ENCODE peak calls at places on chromosomes 11 and 22, in seven cellular contexts. V is heart right ventricle, Q is upper lobe of right lung, G is sigmoid colon, P is dorsolateral prefrontal cortex, C is keratinocyte, O is tibial nerve. X is an unnamed sample.

GRCh38 chr22:43883012-43883661 is 8.7 kb downstream of the PNPLA5 start:
- DNase-seq in V (no peak), Q (peak), G (peak), P (no peak), C (peak), O (peak), X (no peak)

GRCh38 chr11:64918056-64918455 is 1.0 kb upstream of the ATG2A start:
- DNase-seq in V (no peak), Q (no peak), G (peak), P (no peak), C (no peak), O (no peak), X (no peak)

GRCh38 chr11:65395961-65396530 is 9.6 kb downstream of the FRMD8 start:
- DNase-seq in V (no peak), Q (peak), G (no peak), P (no peak), C (no peak), O (no peak), X (no peak)

GRCh38 chr11:4680341-4680740 is 17.3 kb downstream of the OR51E2 start:
- DNase-seq in V (no peak), Q (no peak), G (no peak), P (no peak), C (no peak), O (no peak), X (no peak)

GRCh38 chr11:35146074-35146521 is 7.1 kb downstream of the CD44 start:
- DNase-seq in V (no peak), Q (no peak), G (no peak), P (no peak), C (no peak), O (no peak), X (peak)

GRCh38 chr22:20080776-20081654 is 974 bp downstream of the DGCR8 start:
- DNase-seq in V (no peak), Q (no peak), G (no peak), P (no peak), C (no peak), O (no peak), X (no peak)

GRCh38 chr22:24146791-24147353 is 34.4 kb upstream of the SUSD2 start:
- DNase-seq in V (no peak), Q (no peak), G (peak), P (no peak), C (no peak), O (peak), X (no peak)

GRCh38 chr11:108601150-108601549 is 7.6 kb upstream of the EXPH5 start:
- DNase-seq in V (no peak), Q (no peak), G (no peak), P (no peak), C (peak), O (no peak), X (no peak)

GRCh38 chr11:259374-259773 is 18.8 kb upstream of the NLRP6 start:
- DNase-seq in V (no peak), Q (no peak), G (no peak), P (no peak), C (no peak), O (no peak), X (no peak)

GRCh38 chr11:45313211-45313865 is 27.2 kb upstream of the SYT13 start:
- DNase-seq in V (no peak), Q (no peak), G (no peak), P (no peak), C (no peak), O (no peak), X (no peak)

GRCh38 chr11:27255447-27255828 is 107.6 kb downstream of the CCDC34 start:
- DNase-seq in V (no peak), Q (no peak), G (no peak), P (no peak), C (no peak), O (no peak), X (no peak)

GRCh38 chr22:35785181-35785923 is 67.7 kb downstream of the APOL5 start:
- DNase-seq in V (no peak), Q (no peak), G (no peak), P (no peak), C (no peak), O (no peak), X (no peak)

GRCh38 chr11:1267441-1268100 is 41.9 kb downstream of the TOLLIP start:
- DNase-seq in V (no peak), Q (no peak), G (no peak), P (no peak), C (no peak), O (no peak), X (no peak)

GRCh38 chr22:48972979-48973693 is 854.5 kb downstream of the BRD1 start:
- DNase-seq in V (no peak), Q (no peak), G (no peak), P (no peak), C (no peak), O (no peak), X (no peak)

GRCh38 chr11:1121343-1122331 is 36.1 kb upstream of the MUC5AC start:
- DNase-seq in V (no peak), Q (peak), G (peak), P (no peak), C (no peak), O (no peak), X (no peak)

GRCh38 chr11:2296913-2297622 is 4.7 kb downstream of the C11orf21 start:
- DNase-seq in V (no peak), Q (peak), G (peak), P (no peak), C (no peak), O (no peak), X (no peak)

GRCh38 chr11:36086366-36086765 is 142.5 kb downstream of the LDLRAD3 start:
- DNase-seq in V (no peak), Q (no peak), G (no peak), P (no peak), C (no peak), O (no peak), X (no peak)

GRCh38 chr11:65310756-65311155 is 3.9 kb upstream of the CDC42EP2 start:
- DNase-seq in V (peak), Q (no peak), G (no peak), P (no peak), C (no peak), O (no peak), X (no peak)

GRCh38 chr11:87260811-87261210 is 223.1 kb downstream of the TMEM135 start:
- DNase-seq in V (no peak), Q (no peak), G (no peak), P (no peak), C (no peak), O (no peak), X (no peak)

GRCh38 chr11:47668665-47669064 is 26.3 kb upstream of the MTCH2 start:
- DNase-seq in V (no peak), Q (no peak), G (no peak), P (no peak), C (no peak), O (no peak), X (no peak)

GRCh38 chr11:11463397-11463796 is 110.3 kb upstream of the CSNK2A3 start:
- DNase-seq in V (no peak), Q (no peak), G (no peak), P (no peak), C (no peak), O (no peak), X (no peak)

GRCh38 chr22:29004647-29005371 is 56.8 kb downstream of the C22orf31 start:
- DNase-seq in V (peak), Q (peak), G (no peak), P (peak), C (no peak), O (no peak), X (no peak)

GRCh38 chr11:119712006-119712405 is 17.0 kb downstream of the NECTIN1 start:
- DNase-seq in V (no peak), Q (no peak), G (no peak), P (no peak), C (no peak), O (no peak), X (no peak)

GRCh38 chr11:68903288-68903630 is 373 bp downstream of the MRPL21 start:
- DNase-seq in V (no peak), Q (no peak), G (no peak), P (no peak), C (no peak), O (no peak), X (peak)

GRCh38 chr11:67290801-67291200 is 1.7 kb downstream of the ANKRD13D start:
- DNase-seq in V (peak), Q (peak), G (peak), P (no peak), C (no peak), O (no peak), X (no peak)

GRCh38 chr11:73140213-73141030 is 1.7 kb downstream of the FCHSD2 start:
- DNase-seq in V (peak), Q (no peak), G (no peak), P (peak), C (no peak), O (no peak), X (no peak)

GRCh38 chr11:70916321-70916720 is 336.1 kb downstream of the SHANK2 start:
- DNase-seq in V (no peak), Q (peak), G (no peak), P (no peak), C (no peak), O (no peak), X (no peak)

GRCh38 chr11:68043029-68043348 is 4.2 kb downstream of the TCIRG1 start:
- DNase-seq in V (no peak), Q (no peak), G (peak), P (no peak), C (no peak), O (no peak), X (no peak)

GRCh38 chr22:32286290-32286840 is 31.2 kb upstream of the SLC5A4 start:
- DNase-seq in V (no peak), Q (no peak), G (no peak), P (no peak), C (no peak), O (no peak), X (no peak)

GRCh38 chr11:26914968-26915367 is 78.9 kb upstream of the FIBIN start:
- DNase-seq in V (no peak), Q (no peak), G (no peak), P (no peak), C (no peak), O (no peak), X (no peak)

GRCh38 chr11:132139181-132139580 is 768.8 kb downstream of the NTM start:
- DNase-seq in V (no peak), Q (no peak), G (no peak), P (no peak), C (no peak), O (no peak), X (no peak)

DNA sequence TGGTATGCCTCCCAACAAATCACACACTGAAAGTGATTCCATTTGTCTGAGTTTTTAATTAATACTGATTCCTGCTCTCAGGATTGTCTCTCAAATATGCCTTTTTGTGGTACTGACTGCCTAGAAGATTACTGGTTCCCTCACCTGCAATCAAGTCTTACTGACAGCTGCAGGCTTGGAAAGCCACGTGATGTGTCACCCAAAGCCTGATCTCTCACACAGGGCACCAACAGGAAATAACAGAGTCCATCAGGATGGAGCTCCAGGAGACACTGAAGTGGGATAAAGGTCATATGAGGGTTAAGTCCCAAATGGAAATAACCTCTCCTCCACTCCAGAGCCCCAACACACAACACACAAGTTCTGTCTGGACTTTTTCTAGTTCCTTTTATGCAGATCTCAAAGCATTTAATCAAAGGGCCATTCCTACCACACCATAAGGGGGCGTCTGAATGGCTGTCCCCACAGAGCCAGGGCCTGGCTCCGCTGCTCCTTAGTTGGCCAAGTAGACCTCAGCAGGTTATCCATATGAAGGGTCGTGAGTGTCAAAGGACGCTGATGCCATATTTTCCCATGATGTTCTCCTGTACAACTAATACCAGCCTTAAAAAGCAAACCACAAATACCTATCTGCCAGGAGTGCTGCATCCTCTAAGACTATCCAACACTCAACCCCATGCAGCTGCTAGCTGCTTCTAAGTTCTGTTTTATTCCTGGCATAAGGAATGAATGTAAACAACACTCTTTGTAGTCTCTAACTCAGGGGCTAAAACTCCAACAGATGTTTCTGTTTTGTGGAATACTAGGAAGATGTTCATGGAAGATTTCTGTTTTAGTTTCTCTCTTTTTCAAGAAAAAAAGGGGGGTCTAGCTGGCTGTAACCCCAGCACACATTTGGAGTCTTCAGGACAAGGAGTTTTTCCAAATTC is 13.0 kb downstream of the SCUBE2 start:
- DNase-seq in V (no peak), Q (no peak), G (no peak), P (no peak), C (no peak), O (no peak), X (no peak)
- TF ChIP-seq CTCF in V (no peak), Q (no peak), G (no peak), P (no peak), C (no peak), O (no peak), X (no peak)

GRCh38 chr22:46933040-46933439 is 170.6 kb downstream of the TBC1D22A start:
- DNase-seq in V (no peak), Q (no peak), G (no peak), P (no peak), C (no peak), O (no peak), X (no peak)

GRCh38 chr22:46935506-46936377 is 173.3 kb downstream of the TBC1D22A start:
- DNase-seq in V (no peak), Q (no peak), G (no peak), P (no peak), C (no peak), O (no peak), X (no peak)

GRCh38 chr22:46933526-46933925 is 171.1 kb downstream of the TBC1D22A start:
- DNase-seq in V (no peak), Q (no peak), G (no peak), P (no peak), C (no peak), O (no peak), X (no peak)

GRCh38 chr22:46934746-46935491 is 172.5 kb downstream of the TBC1D22A start:
- DNase-seq in V (no peak), Q (no peak), G (no peak), P (no peak), C (peak), O (no peak), X (no peak)

DNA sequence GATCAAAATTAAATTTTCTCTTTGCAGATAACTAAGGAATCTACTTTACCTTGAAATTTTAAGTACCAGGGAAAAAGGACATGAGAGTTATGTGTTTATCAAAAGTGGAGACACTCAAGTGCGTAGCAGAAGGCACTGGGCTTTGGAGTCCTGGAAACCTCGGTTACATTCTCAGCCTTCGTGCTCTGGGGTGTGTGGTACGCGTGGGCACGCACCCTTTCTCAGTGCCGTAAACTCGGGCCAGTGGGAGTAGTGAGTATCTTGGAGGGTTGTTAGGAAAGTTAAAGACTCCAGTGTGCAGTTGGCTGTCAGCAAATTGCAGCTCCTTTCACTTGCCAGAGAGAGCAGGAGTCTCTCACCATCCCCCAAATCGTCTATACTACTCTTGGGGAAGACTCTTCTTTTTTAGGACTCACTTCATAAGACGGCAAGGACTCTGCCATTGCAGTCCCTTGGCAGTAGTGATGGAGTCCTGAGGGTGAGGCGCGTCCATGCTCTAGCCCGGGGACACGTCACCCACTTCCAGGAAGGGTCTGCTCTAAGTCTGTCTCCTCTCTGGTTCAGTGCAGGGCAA is 171.8 kb downstream of the TBC1D22A start:
- DNase-seq in V (no peak), Q (no peak), G (no peak), P (no peak), C (no peak), O (no peak), X (no peak)
- H3K27ac ChIP-seq in V (peak), Q (no peak), G (no peak), P (no peak), C (peak), O (no peak), X (no peak)

GRCh38 chr11:30046211-30046945 is 29.5 kb upstream of the KCNA4 start:
- DNase-seq in V (no peak), Q (no peak), G (no peak), P (no peak), C (no peak), O (no peak), X (no peak)
- TF ChIP-seq CTCF in V (no peak), Q (no peak), G (no peak), P (no peak), C (no peak), O (no peak), X (no peak)

GRCh38 chr11:33658195-33658900 is 42.3 kb downstream of the C11orf91 start:
- DNase-seq in V (no peak), Q (no peak), G (no peak), P (no peak), C (no peak), O (no peak), X (no peak)

GRCh38 chr11:33659370-33660139 is 41.1 kb downstream of the C11orf91 start:
- DNase-seq in V (no peak), Q (no peak), G (no peak), P (no peak), C (no peak), O (no peak), X (no peak)

GRCh38 chr11:33656768-33657167 is 43.9 kb downstream of the C11orf91 start:
- DNase-seq in V (no peak), Q (no peak), G (no peak), P (no peak), C (no peak), O (no peak), X (no peak)

GRCh38 chr11:33655842-33656600 is 44.6 kb downstream of the C11orf91 start:
- DNase-seq in V (no peak), Q (no peak), G (no peak), P (no peak), C (no peak), O (no peak), X (no peak)

DNA sequence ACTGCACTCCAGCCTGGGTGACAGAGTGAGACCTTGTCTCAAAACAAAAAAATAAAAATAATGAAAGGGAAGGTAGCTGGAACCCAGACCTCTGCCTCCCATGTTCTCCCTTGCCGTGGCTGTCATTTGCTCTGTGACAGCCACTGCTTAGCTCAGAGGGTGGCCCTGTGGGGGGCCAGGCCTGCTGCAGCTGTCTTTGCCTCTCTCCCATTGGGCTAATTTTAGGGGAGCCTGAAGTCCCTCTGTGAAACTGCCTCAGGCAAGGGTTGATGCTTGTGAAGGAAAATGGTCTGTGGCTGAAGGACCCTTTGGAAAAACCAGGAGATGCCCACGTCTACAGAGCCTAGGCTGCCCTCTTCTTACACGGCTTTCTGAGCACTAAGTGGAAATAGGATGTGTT is 42.9 kb downstream of the C11orf91 start:
- DNase-seq in V (no peak), Q (no peak), G (no peak), P (no peak), C (no peak), O (no peak), X (no peak)
- H3K27ac ChIP-seq in V (no peak), Q (no peak), G (no peak), P (no peak), C (no peak), O (no peak), X (no peak)

DNA sequence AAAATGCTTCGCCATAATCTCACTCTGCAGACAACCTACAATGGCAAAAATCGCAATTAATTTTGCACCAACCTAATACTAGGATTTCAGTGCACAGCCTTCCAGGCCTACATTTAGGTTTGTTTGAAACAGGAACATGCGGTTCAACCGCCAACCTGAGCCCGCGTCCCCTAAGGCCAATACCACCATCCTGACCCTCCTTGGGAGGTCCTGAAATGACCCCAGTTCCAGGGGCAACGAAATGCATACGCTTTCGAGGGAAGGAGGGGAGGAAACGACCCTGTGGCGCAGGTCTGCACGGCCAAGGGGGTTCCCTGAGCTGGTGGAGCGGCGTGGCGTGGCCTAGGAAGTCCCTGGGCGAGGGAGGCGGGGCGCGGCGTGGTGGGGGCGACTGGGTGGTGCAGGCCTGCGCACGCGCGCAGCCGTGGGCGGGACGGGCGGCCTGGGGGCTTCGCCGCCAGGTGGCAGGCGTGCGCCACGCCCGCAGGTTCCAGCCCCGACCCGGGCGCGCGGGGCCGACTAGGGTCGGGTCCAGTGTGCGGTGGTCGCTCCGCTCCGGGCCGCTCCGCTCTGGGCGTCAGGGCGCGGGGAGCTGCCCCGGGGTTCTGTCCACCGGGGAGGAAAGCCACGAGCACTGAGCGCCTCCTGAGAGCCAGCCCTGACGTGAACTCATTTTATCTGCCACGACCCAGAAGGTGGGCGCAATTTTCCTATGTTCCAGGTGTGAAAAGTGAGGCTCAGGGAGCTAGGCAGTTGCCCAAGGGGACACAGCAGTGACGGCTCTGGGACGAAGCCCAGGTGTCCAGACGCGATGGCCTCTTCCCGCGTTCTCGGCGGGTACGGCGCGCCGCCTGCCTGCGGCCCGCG is 94.2 kb downstream of the SWAP70 start:
- DNase-seq in V (peak), Q (peak), G (peak), P (peak), C (no peak), O (peak), X (peak)
- TF ChIP-seq CTCF in V (peak), Q (peak), G (peak), P (peak), C (no peak), O (peak), X (peak)

X was measured in CD4-positive, alpha-beta T cell.